ENCODE peak calls at places on chromosomes 4 and X, in five cellular contexts. Y is Daoy, X is GM12865, L is NCI-H1105, E is T-helper 1 cell. O is an unnamed sample.

GRCh38 chrX:136710324-136710951 is 62.5 kb downstream of the CD40LG start:
- DNase-seq in Y (peak), X (peak), L (no peak), E (no peak), O (no peak)

GRCh38 chr4:6471303-6472007 is 959 bp downstream of the PPP2R2C start:
- DNase-seq in Y (no peak), X (no peak), L (no peak), E (no peak), O (no peak)

GRCh38 chrX:14865201-14865600 is 7.7 kb downstream of the FANCB start:
- DNase-seq in Y (no peak), X (no peak), L (no peak), E (no peak), O (no peak)

GRCh38 chrX:140664939-140665338 is 44.6 kb upstream of the LINC00632 start:
- DNase-seq in Y (peak), X (peak), L (no peak), E (no peak), O (peak)

GRCh38 chr4:40317921-40318658 is 17.0 kb upstream of the CHRNA9 start:
- DNase-seq in Y (peak), X (no peak), L (no peak), E (no peak), O (no peak)

GRCh38 chr4:109721033-109721432 is 8.8 kb downstream of the PLA2G12A start:
- DNase-seq in Y (peak), X (no peak), L (no peak), E (no peak), O (peak)

GRCh38 chr4:137635596-137635995 is 103.3 kb upstream of the PCDH18 start:
- DNase-seq in Y (no peak), X (no peak), L (no peak), E (no peak), O (no peak)

GRCh38 chr4:113272523-113272922 is 223.1 kb downstream of the ANK2 start:
- DNase-seq in Y (no peak), X (no peak), L (no peak), E (no peak), O (no peak)

GRCh38 chr4:26916195-26916594 is 55.6 kb downstream of the STIM2 start:
- DNase-seq in Y (peak), X (no peak), L (no peak), E (no peak), O (peak)

GRCh38 chrX:369563-370101 is 17.1 kb downstream of the PPP2R3B start:
- DNase-seq in Y (no peak), X (no peak), L (no peak), E (no peak), O (no peak)

GRCh38 chr4:183823394-183823793 is 81.7 kb upstream of the STOX2 start:
- DNase-seq in Y (peak), X (no peak), L (no peak), E (no peak), O (peak)

O was measured in HT1080.